ENCODE peak calls at places on chromosomes 16 and 17, in six cellular contexts. One of them, this sample, is unnamed.

GRCh38 chr16:46688101-46688656 is 799 bp downstream of the VPS35 start:
- DNase-seq in thoracic aorta: no peak
- DNase-seq in heart left ventricle: peak; percentile 32
- DNase-seq in colonic mucosa: peak; percentile 53
- DNase-seq in PC-3: peak; percentile 45
- DNase-seq in Karpas-422: peak; percentile 85
- DNase-seq in this sample: peak; percentile 34

GRCh38 chr17:14214271-14214670 is 22.4 kb downstream of the CDRT15 start:
- DNase-seq in thoracic aorta: no peak
- DNase-seq in heart left ventricle: no peak
- DNase-seq in colonic mucosa: no peak
- DNase-seq in PC-3: peak; percentile 59
- DNase-seq in Karpas-422: no peak
- DNase-seq in this sample: no peak

GRCh38 chr17:36690190-36690589 is 88.8 kb downstream of the MRM1 start:
- DNase-seq in thoracic aorta: no peak
- DNase-seq in heart left ventricle: no peak
- DNase-seq in colonic mucosa: peak; percentile 36
- DNase-seq in PC-3: no peak
- DNase-seq in Karpas-422: no peak
- DNase-seq in this sample: no peak

GRCh38 chr17:41666708-41667279 is 21.9 kb upstream of the EIF1 start:
- DNase-seq in thoracic aorta: peak; percentile 33
- DNase-seq in heart left ventricle: peak; percentile 77
- DNase-seq in colonic mucosa: peak; percentile 92
- DNase-seq in PC-3: peak; percentile 75
- DNase-seq in Karpas-422: peak; percentile 95
- DNase-seq in this sample: peak; percentile 95

GRCh38 chr16:25798065-25798464 is 106.3 kb downstream of the HS3ST4 start:
- DNase-seq in thoracic aorta: no peak
- DNase-seq in heart left ventricle: no peak
- DNase-seq in colonic mucosa: no peak
- DNase-seq in PC-3: no peak
- DNase-seq in Karpas-422: no peak
- DNase-seq in this sample: no peak

GRCh38 chr17:15479697-15480096 is 12.3 kb upstream of the CDRT4 start:
- DNase-seq in thoracic aorta: no peak
- DNase-seq in heart left ventricle: no peak
- DNase-seq in colonic mucosa: no peak
- DNase-seq in PC-3: peak; percentile 65
- DNase-seq in Karpas-422: no peak
- DNase-seq in this sample: no peak

GRCh38 chr16:24871891-24872290 is 26.1 kb downstream of the SLC5A11 start:
- DNase-seq in thoracic aorta: no peak
- DNase-seq in heart left ventricle: no peak
- DNase-seq in colonic mucosa: no peak
- DNase-seq in PC-3: no peak
- DNase-seq in Karpas-422: no peak
- DNase-seq in this sample: no peak

GRCh38 chr17:52759864-52760263 is 601.4 kb upstream of the CA10 start:
- DNase-seq in thoracic aorta: no peak
- DNase-seq in heart left ventricle: no peak
- DNase-seq in colonic mucosa: no peak
- DNase-seq in PC-3: no peak
- DNase-seq in Karpas-422: no peak
- DNase-seq in this sample: no peak

GRCh38 chr17:83118071-83118841 is 38.8 kb downstream of the METRNL start:
- DNase-seq in thoracic aorta: no peak
- DNase-seq in heart left ventricle: no peak
- DNase-seq in colonic mucosa: no peak
- DNase-seq in PC-3: no peak
- DNase-seq in Karpas-422: no peak
- DNase-seq in this sample: no peak

GRCh38 chr17:17420035-17420434 is 56.8 kb upstream of the MED9 start:
- DNase-seq in thoracic aorta: no peak
- DNase-seq in heart left ventricle: peak; percentile 80
- DNase-seq in colonic mucosa: no peak
- DNase-seq in PC-3: no peak
- DNase-seq in Karpas-422: no peak
- DNase-seq in this sample: peak; percentile 83

GRCh38 chr17:57484826-57485565 is 228.7 kb downstream of the MSI2 start:
- DNase-seq in thoracic aorta: no peak
- DNase-seq in heart left ventricle: no peak
- DNase-seq in colonic mucosa: no peak
- DNase-seq in PC-3: no peak
- DNase-seq in Karpas-422: no peak
- DNase-seq in this sample: no peak

GRCh38 chr17:29151567-29151966 is 28.6 kb downstream of the MYO18A start:
- DNase-seq in thoracic aorta: no peak
- DNase-seq in heart left ventricle: no peak
- DNase-seq in colonic mucosa: no peak
- DNase-seq in PC-3: peak; percentile 84
- DNase-seq in Karpas-422: no peak
- DNase-seq in this sample: peak; percentile 36

GRCh38 chr17:1108560-1108809 is 71.3 kb downstream of the ABR start:
- DNase-seq in thoracic aorta: no peak
- DNase-seq in heart left ventricle: peak; percentile 48
- DNase-seq in colonic mucosa: no peak
- DNase-seq in PC-3: no peak
- DNase-seq in Karpas-422: no peak
- DNase-seq in this sample: no peak

GRCh38 chr17:73776978-73777567 is 132.8 kb upstream of the SDK2 start:
- DNase-seq in thoracic aorta: no peak
- DNase-seq in heart left ventricle: no peak
- DNase-seq in colonic mucosa: no peak
- DNase-seq in PC-3: no peak
- DNase-seq in Karpas-422: no peak
- DNase-seq in this sample: no peak

GRCh38 chr16:57897053-57897784 is 73.7 kb downstream of the CNGB1 start:
- DNase-seq in thoracic aorta: no peak
- DNase-seq in heart left ventricle: no peak
- DNase-seq in colonic mucosa: no peak
- DNase-seq in PC-3: no peak
- DNase-seq in Karpas-422: no peak
- DNase-seq in this sample: no peak

GRCh38 chr17:65690626-65691310 is 129.3 kb upstream of the AXIN2 start:
- DNase-seq in thoracic aorta: no peak
- DNase-seq in heart left ventricle: no peak
- DNase-seq in colonic mucosa: no peak
- DNase-seq in PC-3: no peak
- DNase-seq in Karpas-422: no peak
- DNase-seq in this sample: no peak

DNA sequence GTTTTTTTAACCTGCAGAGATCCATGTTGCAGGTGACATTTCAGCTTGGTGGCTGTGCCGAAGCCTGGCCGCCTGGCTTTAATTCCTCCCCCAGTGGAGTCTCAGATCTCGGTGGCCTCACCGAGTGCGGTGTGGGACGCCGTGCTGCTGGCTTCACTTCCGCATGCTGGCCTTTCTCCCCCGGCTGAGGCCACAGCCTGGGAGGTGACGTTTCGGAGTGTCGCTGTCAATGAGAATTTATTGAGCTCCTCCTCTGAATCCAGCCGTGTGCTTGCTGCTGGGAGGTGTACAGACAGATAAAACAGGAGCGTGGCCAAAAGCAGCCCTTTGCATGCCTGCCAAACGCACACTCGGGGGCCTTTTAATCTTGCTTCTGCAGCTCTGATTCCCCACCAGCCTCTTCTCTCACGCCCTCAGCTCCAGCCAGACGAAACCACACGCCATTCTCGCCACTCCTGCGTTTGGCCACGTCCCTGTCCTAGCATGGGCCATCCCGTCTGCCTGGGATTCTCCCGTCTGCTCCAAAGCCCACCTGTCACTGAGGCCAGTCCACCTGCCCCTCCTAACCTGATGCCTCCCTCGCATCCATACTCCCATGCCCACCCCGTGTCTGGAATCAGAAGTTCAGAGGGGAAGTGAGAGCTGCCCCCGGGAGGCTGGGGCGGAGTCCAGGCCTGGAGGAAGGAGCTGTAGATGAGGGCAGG is 3.6 kb downstream of the GSE1 start:
- DNase-seq in thoracic aorta: no peak
- DNase-seq in heart left ventricle: peak; percentile 56
- DNase-seq in colonic mucosa: peak; percentile 42
- DNase-seq in PC-3: no peak
- DNase-seq in Karpas-422: no peak
- DNase-seq in this sample: peak; percentile 86
- H3K4me1 ChIP-seq in thoracic aorta: peaks cover 8% of the 10 kb centered on the region
- H3K4me1 ChIP-seq in heart left ventricle: peaks cover 47% of the 10 kb centered on the region
- H3K4me1 ChIP-seq in colonic mucosa: peaks cover 31% of the 10 kb centered on the region
- H3K4me1 ChIP-seq in PC-3: peaks cover 36% of the 10 kb centered on the region
- H3K4me1 ChIP-seq in Karpas-422: peaks cover 15% of the 10 kb centered on the region
- H3K4me1 ChIP-seq in this sample: peaks cover 19% of the 10 kb centered on the region

DNA sequence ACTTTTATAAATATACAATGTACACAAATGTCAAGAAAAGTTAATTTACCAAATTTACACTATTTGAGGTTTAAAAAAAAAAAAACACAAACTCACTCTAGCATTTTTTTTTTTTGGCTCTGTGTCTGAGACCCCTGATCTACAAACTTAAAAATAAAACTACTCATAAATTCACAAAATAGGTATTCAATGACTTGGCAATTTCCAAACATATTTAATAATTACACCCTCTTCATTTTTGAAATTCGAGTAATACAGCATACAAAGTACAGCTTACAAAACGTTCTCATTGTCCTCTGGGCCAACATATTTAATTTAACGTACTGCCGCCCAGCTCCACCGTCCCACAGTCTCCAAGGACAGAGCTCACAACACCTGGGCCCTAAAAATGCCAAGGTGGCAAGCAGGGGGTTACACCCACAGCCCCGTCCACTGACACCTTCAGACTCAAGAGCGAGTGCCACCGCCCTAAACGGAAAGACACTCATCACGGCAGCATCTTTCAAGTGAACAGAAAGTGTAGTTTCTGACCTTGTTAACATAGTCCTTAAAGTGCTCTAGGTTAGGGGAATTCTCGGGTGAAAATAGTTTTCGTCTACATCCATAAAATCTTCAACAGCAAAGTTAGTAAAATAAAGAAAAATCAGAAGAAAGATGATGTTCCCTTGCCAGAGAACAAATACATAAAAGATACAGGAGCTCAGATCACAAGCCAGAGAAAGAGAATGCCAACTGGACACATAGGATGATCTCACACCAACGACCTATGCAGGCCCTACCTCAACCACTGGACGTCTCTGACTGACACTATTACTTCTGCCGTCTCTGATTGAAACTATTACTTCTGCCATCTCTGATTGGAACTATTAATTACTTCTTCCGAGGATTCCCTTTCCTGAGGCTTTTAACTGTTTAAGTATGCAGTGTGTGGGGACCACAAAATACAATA is 4.2 kb downstream of the ADCY9 start:
- DNase-seq in thoracic aorta: no peak
- DNase-seq in heart left ventricle: no peak
- DNase-seq in colonic mucosa: peak; percentile 41
- DNase-seq in PC-3: peak; percentile 9
- DNase-seq in Karpas-422: no peak
- DNase-seq in this sample: no peak
- H3K4me3 ChIP-seq in thoracic aorta: peak overlapping the region; percentile 80
- H3K4me3 ChIP-seq in heart left ventricle: peak overlapping the region; percentile 66
- H3K4me3 ChIP-seq in colonic mucosa: no peak overlapping the region
- H3K4me3 ChIP-seq in PC-3: peak overlapping the region; percentile 64
- H3K4me3 ChIP-seq in Karpas-422: no peak overlapping the region
- H3K4me3 ChIP-seq in this sample: peak overlapping the region; percentile 52

DNA sequence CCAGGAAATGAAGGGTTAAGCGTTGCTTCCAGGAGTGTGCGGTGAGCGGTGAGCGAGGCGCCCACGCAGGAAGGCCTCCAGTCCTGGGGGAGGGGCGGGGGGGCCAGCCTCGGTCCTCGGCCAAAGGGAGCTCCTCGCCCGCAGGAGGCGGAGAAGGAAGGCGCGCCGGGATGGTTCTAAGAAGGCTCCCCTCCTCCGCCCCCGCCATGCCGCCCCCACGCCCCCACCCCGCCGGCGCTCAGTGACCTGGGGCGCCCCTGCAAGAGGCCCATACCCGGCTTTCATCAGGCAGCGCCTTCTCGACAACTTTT is 2.2 kb downstream of the RBFOX3 start:
- DNase-seq in thoracic aorta: no peak
- DNase-seq in heart left ventricle: no peak
- DNase-seq in colonic mucosa: no peak
- DNase-seq in PC-3: no peak
- DNase-seq in Karpas-422: no peak
- DNase-seq in this sample: no peak
- H3K27me3 ChIP-seq in thoracic aorta: peaks cover 16% of the 10 kb centered on the region
- H3K27me3 ChIP-seq in heart left ventricle: peaks cover 97% of the 10 kb centered on the region
- H3K27me3 ChIP-seq in colonic mucosa: peaks cover 50% of the 10 kb centered on the region
- H3K27me3 ChIP-seq in PC-3: peaks cover 96% of the 10 kb centered on the region
- H3K27me3 ChIP-seq in Karpas-422: no peaks in the 10 kb centered on the region
- H3K27me3 ChIP-seq in this sample: no peaks in the 10 kb centered on the region

GRCh38 chr16:55555436-55555835 is 11.0 kb upstream of the CAPNS2 start:
- DNase-seq in thoracic aorta: no peak
- DNase-seq in heart left ventricle: no peak
- DNase-seq in colonic mucosa: no peak
- DNase-seq in PC-3: no peak
- DNase-seq in Karpas-422: no peak
- DNase-seq in this sample: no peak
- H3K4me1 ChIP-seq in thoracic aorta: peaks cover 6% of the 10 kb centered on the region
- H3K4me1 ChIP-seq in heart left ventricle: no peaks in the 10 kb centered on the region
- H3K4me1 ChIP-seq in colonic mucosa: no peaks in the 10 kb centered on the region
- H3K4me1 ChIP-seq in PC-3: peaks cover 4% of the 10 kb centered on the region
- H3K4me1 ChIP-seq in Karpas-422: no peaks in the 10 kb centered on the region
- H3K4me1 ChIP-seq in this sample: no peaks in the 10 kb centered on the region